ENCODE peak calls at places on chromosomes 3 and 15, in nine cellular contexts. G is A549, H is tibial nerve, C is HepG2, S is suprapubic skin, B is transverse colon, W is upper lobe of left lung, K is stomach, D is sigmoid colon. J is an unnamed sample. For H3K9me3, the result is how much of the 10 kb centered on the place peaks cover.

GRCh38 chr15:78937132-78937739 is 7.6 kb downstream of the CTSH start:
- DNase-seq in D (no peak), S (no peak), G (no peak), K (no peak), H (no peak), W (no peak), B (no peak), C (no peak), J (peak)

GRCh38 chr3:186964629-186965028 is 34.3 kb downstream of the ST6GAL1 start:
- DNase-seq in W (no peak), H (no peak), K (no peak), G (no peak), B (no peak), S (no peak), D (no peak), C (no peak), J (no peak)

GRCh38 chr3:39443530-39443929 is 23.9 kb upstream of the MOBP start:
- DNase-seq in B (no peak), H (no peak), K (no peak), G (peak), C (peak), W (no peak), D (no peak), S (no peak), J (no peak)

GRCh38 chr15:92082217-92082843 is 228.8 kb downstream of the SLCO3A1 start:
- DNase-seq in W (no peak), D (peak), C (peak), S (no peak), H (no peak), B (peak), G (peak), K (peak), J (peak)

GRCh38 chr15:30062881-30063280 is 19.9 kb upstream of the GOLGA8J start:
- DNase-seq in H (no peak), C (no peak), S (no peak), W (no peak), B (no peak), D (no peak), K (no peak), G (no peak), J (no peak)

GRCh38 chr3:60294181-60294580 is 957.1 kb downstream of the FHIT start:
- DNase-seq in C (no peak), B (no peak), G (no peak), W (no peak), D (no peak), K (no peak), H (no peak), S (no peak), J (no peak)

GRCh38 chr3:71173421-71173975 is 410.0 kb downstream of the FOXP1 start:
- DNase-seq in C (no peak), B (no peak), G (no peak), W (no peak), K (no peak), S (no peak), H (no peak), D (no peak), J (no peak)

GRCh38 chr3:66152336-66152735 is 68.5 kb upstream of the SLC25A26 start:
- DNase-seq in K (no peak), S (no peak), G (no peak), D (no peak), W (no peak), C (no peak), H (no peak), B (no peak), J (no peak)

GRCh38 chr3:64340636-64341240 is 115.5 kb upstream of the PRICKLE2 start:
- DNase-seq in G (no peak), D (no peak), W (no peak), S (no peak), H (no peak), C (no peak), K (no peak), B (no peak), J (peak)

GRCh38 chr15:68781766-68782588 is 38.7 kb downstream of the ANP32A start:
- DNase-seq in S (no peak), B (no peak), C (no peak), D (no peak), K (no peak), G (no peak), W (peak), H (peak), J (no peak)

GRCh38 chr15:56989411-56989924 is 71.0 kb downstream of the TCF12 start:
- DNase-seq in B (no peak), S (no peak), K (no peak), D (no peak), C (peak), W (no peak), G (peak), H (no peak), J (no peak)

GRCh38 chr15:52980446-52980845 is 190.3 kb upstream of the ONECUT1 start:
- DNase-seq in B (no peak), G (no peak), D (no peak), K (no peak), S (no peak), C (no peak), H (no peak), W (no peak), J (no peak)

GRCh38 chr3:143581972-143582722 is 266.1 kb downstream of the SLC9A9 start:
- DNase-seq in H (no peak), G (no peak), D (no peak), C (no peak), B (no peak), W (no peak), S (no peak), K (no peak), J (no peak)

GRCh38 chr3:112973325-112974177 is 1.4 kb downstream of the CD200R1 start:
- DNase-seq in K (no peak), D (no peak), W (no peak), C (no peak), S (no peak), G (no peak), B (peak), H (no peak), J (no peak)

GRCh38 chr3:141875374-141875892 is 1.0 kb upstream of the ATP1B3 start:
- DNase-seq in S (peak), H (peak), D (peak), B (peak), G (peak), C (peak), W (peak), K (peak), J (peak)

GRCh38 chr15:58332676-58333400 is 99.0 kb upstream of the LIPC start:
- DNase-seq in G (peak), S (no peak), W (no peak), H (no peak), D (no peak), K (no peak), B (no peak), C (peak), J (no peak)

GRCh38 chr3:192409838-192410683 is 317.3 kb downstream of the FGF12 start:
- DNase-seq in C (no peak), S (no peak), G (peak), B (no peak), W (peak), D (no peak), H (no peak), K (no peak), J (no peak)

GRCh38 chr15:66865622-66866611 is 163.9 kb downstream of the SMAD6 start:
- DNase-seq in W (no peak), D (peak), G (no peak), B (peak), H (no peak), C (no peak), K (peak), S (peak), J (no peak)

GRCh38 chr3:81920805-81921204 is 159.4 kb upstream of the GBE1 start:
- DNase-seq in B (no peak), K (no peak), C (no peak), S (no peak), H (no peak), G (no peak), W (no peak), D (no peak), J (no peak)

GRCh38 chr3:157573780-157574378 is 70.7 kb upstream of the VEPH1 start:
- DNase-seq in S (no peak), W (no peak), H (no peak), K (no peak), G (no peak), B (no peak), D (no peak), C (no peak), J (no peak)

GRCh38 chr3:182717216-182717615 is 76.1 kb upstream of the ATP11B start:
- DNase-seq in S (no peak), D (no peak), W (no peak), G (no peak), H (no peak), B (peak), K (no peak), C (no peak), J (no peak)

GRCh38 chr15:100717596-100717995 is 115.2 kb downstream of the ASB7 start:
- DNase-seq in C (no peak), G (no peak), K (no peak), H (no peak), W (no peak), S (no peak), D (peak), B (no peak), J (no peak)

GRCh38 chr3:36904641-36905040 is 40.2 kb downstream of the TRANK1 start:
- DNase-seq in K (no peak), G (peak), D (no peak), W (no peak), C (peak), B (no peak), S (no peak), H (no peak), J (no peak)

GRCh38 chr3:187063286-187064081 is 75.8 kb downstream of the RPL39L start:
- DNase-seq in G (peak), W (no peak), K (no peak), B (no peak), H (no peak), D (no peak), S (no peak), C (peak), J (no peak)

GRCh38 chr15:49855917-49856637 is 235.2 kb downstream of the DTWD1 start:
- DNase-seq in K (no peak), C (no peak), G (peak), D (no peak), W (no peak), B (no peak), H (no peak), S (no peak), J (peak)

GRCh38 chr3:177459397-177459796 is 262.1 kb upstream of the TBL1XR1 start:
- DNase-seq in B (no peak), K (no peak), W (no peak), S (no peak), D (no peak), G (no peak), H (no peak), C (no peak), J (no peak)

GRCh38 chr15:70486451-70487379 is 276.6 kb downstream of the UACA start:
- DNase-seq in W (no peak), S (no peak), B (no peak), K (no peak), C (no peak), D (peak), H (no peak), G (no peak), J (no peak)

GRCh38 chr3:39124876-39125836 is 17.7 kb downstream of the TTC21A start:
- DNase-seq in B (peak), H (no peak), G (peak), K (peak), W (no peak), D (peak), S (no peak), C (peak), J (no peak)

GRCh38 chr3:85159376-85159775 is 200.6 kb downstream of the CADM2 start:
- DNase-seq in S (no peak), C (no peak), K (no peak), D (no peak), G (peak), H (no peak), W (no peak), B (peak), J (no peak)

GRCh38 chr3:128282392-128283196 is 129.3 kb downstream of the EEFSEC start:
- DNase-seq in B (peak), S (peak), H (peak), D (peak), G (no peak), W (peak), K (no peak), C (no peak), J (peak)

GRCh38 chr3:171950373-171950772 is 89.0 kb upstream of the FNDC3B start:
- DNase-seq in K (no peak), D (no peak), B (no peak), C (peak), W (no peak), S (no peak), H (no peak), G (no peak), J (no peak)

GRCh38 chr15:72193781-72194396 is 3.7 kb downstream of the GRAMD2A start:
- DNase-seq in S (no peak), H (no peak), C (no peak), B (no peak), G (no peak), D (no peak), K (no peak), W (no peak), J (no peak)

GRCh38 chr3:143612541-143612940 is 235.7 kb downstream of the SLC9A9 start:
- DNase-seq in B (no peak), W (no peak), C (no peak), K (no peak), D (no peak), G (no peak), S (no peak), H (no peak), J (no peak)

GRCh38 chr3:13451301-13451673 is 28.8 kb upstream of the HDAC11 start:
- DNase-seq in C (no peak), D (no peak), H (no peak), G (peak), W (no peak), B (peak), K (no peak), S (no peak), J (no peak)

GRCh38 chr15:27847775-27848710 is 251.1 kb downstream of the OCA2 start:
- DNase-seq in W (no peak), C (no peak), B (no peak), H (no peak), K (peak), S (peak), G (no peak), D (no peak), J (no peak)

GRCh38 chr3:126107203-126107939 is 23.4 kb upstream of the SLC41A3 start:
- DNase-seq in G (no peak), W (peak), S (no peak), C (no peak), D (peak), B (no peak), K (no peak), H (no peak), J (no peak)

DNA sequence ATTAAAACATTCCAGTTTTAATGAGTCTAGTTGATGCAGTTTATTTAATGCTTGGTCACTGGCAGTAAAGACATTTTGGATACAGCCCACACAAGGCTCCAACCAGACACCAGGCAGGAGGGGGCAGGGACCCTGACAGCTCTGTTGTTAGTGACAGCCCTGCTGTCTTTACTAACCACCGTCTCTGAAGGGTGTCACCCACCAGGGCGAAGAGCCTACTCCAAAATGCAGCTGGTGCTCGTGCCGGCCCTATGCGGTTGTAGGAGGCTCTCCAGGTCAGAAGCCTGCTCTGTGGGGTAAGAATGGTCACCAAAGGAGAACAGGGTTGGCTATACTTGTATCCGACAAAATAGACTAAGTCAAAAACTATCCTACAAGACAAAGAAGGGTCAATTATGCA is 132.2 kb downstream of the ATP10A start:
- DNase-seq in B (no peak), W (no peak), D (peak), G (no peak), K (no peak), C (no peak), S (no peak), H (no peak), J (no peak)
- H3K9me3 ChIP-seq in B (under half), W (under half), D (under half), G (under half), K (under half), C (under half), S (under half), H (under half), J (under half)

GRCh38 chr3:49015072-49015471 is 3.3 kb downstream of the DALRD3 start:
- DNase-seq in B (no peak), K (no peak), C (no peak), W (no peak), D (peak), S (no peak), G (no peak), H (no peak), J (no peak)

GRCh38 chr3:49013113-49013737 is 5.2 kb downstream of the DALRD3 start:
- DNase-seq in G (no peak), W (no peak), C (no peak), K (no peak), S (no peak), B (no peak), D (no peak), H (no peak), J (no peak)

GRCh38 chr3:49015765-49016164 is 2.6 kb downstream of the DALRD3 start:
- DNase-seq in H (no peak), W (no peak), K (no peak), G (no peak), C (no peak), B (no peak), D (no peak), S (no peak), J (no peak)

GRCh38 chr3:49012441-49013017 is 5.3 kb downstream of the WDR6 start:
- DNase-seq in C (no peak), H (no peak), W (no peak), B (no peak), S (no peak), D (peak), K (no peak), G (no peak), J (no peak)

GRCh38 chr3:49013738-49014660 is 4.4 kb downstream of the DALRD3 start:
- DNase-seq in S (no peak), K (peak), H (no peak), B (peak), D (no peak), W (peak), G (peak), C (peak), J (peak)
- TF ChIP-seq POLR2A in S (no peak), K (no peak), H (no peak), B (no peak), D (no peak), W (no peak), G (no peak), C (peak), J (no peak)

GRCh38 chr3:41710646-41711388 is 251.1 kb downstream of the ULK4 start:
- DNase-seq in C (no peak), B (no peak), K (no peak), S (no peak), H (no peak), D (no peak), W (no peak), G (peak), J (no peak)

GRCh38 chr3:41716391-41716910 is 245.5 kb downstream of the ULK4 start:
- DNase-seq in B (no peak), D (no peak), W (no peak), H (no peak), S (no peak), G (no peak), C (no peak), K (no peak), J (no peak)

GRCh38 chr3:41717591-41718093 is 244.3 kb downstream of the ULK4 start:
- DNase-seq in S (no peak), C (no peak), D (no peak), K (no peak), G (no peak), H (no peak), W (no peak), B (no peak), J (no peak)

GRCh38 chr3:41711656-41712055 is 250.2 kb downstream of the ULK4 start:
- DNase-seq in C (no peak), B (no peak), H (no peak), K (no peak), S (no peak), G (no peak), D (no peak), W (no peak), J (no peak)

DNA sequence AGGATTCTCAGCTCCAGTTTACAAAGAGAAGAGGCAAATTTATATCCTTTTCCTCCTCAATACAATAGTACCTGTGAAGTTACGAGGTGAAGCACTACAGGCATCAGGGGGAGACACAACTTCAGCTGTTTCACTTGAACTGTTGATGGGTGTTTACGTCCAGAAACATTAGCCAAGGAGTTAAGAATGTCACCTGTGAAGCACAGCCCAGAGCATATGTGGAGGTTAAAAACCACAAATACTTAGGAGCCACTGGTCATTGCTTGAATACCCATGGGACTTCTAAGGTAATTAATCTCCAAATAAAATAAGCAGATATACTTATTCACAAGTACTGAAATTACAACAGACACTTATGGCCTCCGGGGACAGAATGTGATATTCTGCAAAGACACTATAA is 246.5 kb downstream of the ULK4 start:
- DNase-seq in K (no peak), C (no peak), H (no peak), G (no peak), S (no peak), W (no peak), D (no peak), B (no peak), J (no peak)
- TF ChIP-seq EP300 in K (no peak), C (no peak), H (no peak), G (no peak), S (no peak), W (no peak), D (no peak), B (no peak), J (no peak)

GRCh38 chr3:119428538-119428937 is 34.9 kb downstream of the TMEM39A start:
- DNase-seq in D (no peak), H (no peak), C (peak), B (no peak), W (no peak), S (no peak), G (peak), K (no peak), J (no peak)
- H3K9me3 ChIP-seq in D (under half), H (under half), C (under half), B (half or more), W (under half), S (under half), G (half or more), K (under half), J (under half)

DNA sequence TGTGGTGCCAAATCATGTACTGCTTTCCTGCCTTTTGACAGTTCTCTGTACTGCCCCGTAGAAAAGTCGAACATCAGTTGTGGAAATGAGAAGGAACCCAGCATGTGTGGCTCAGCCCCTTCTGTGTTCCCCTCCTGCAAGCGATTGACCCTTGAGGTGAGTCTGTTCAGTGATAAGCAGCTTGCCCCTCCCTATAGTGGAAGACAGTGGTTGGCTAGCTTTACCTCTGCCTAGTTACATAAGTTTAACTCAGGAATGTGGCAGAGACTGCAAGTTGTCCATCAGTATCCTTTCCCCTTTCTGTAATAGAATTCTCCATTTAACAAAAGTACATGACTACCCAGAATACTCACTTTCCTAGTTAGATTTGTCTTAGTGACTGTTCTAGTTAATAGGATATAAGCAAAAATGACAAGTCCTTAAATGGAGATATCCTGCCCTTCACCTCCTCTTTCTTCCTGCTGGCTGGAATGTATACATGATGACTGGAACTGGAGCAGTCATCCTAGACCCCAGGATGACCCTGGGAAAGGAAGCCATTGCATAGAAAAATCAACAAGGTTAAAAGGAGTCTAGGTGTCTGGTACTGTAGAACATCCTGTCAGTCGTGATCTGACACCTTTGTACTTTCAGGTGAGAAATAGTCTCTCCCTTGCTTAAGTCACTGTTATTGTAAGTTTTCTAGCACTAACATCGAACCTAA is 10.6 kb downstream of the SETMAR start:
- DNase-seq in D (no peak), G (peak), W (no peak), C (peak), B (no peak), S (no peak), K (no peak), H (no peak), J (no peak)
- TF ChIP-seq POLR2A in D (no peak), G (no peak), W (no peak), C (no peak), B (no peak), S (no peak), K (no peak), H (no peak), J (no peak)

DNA sequence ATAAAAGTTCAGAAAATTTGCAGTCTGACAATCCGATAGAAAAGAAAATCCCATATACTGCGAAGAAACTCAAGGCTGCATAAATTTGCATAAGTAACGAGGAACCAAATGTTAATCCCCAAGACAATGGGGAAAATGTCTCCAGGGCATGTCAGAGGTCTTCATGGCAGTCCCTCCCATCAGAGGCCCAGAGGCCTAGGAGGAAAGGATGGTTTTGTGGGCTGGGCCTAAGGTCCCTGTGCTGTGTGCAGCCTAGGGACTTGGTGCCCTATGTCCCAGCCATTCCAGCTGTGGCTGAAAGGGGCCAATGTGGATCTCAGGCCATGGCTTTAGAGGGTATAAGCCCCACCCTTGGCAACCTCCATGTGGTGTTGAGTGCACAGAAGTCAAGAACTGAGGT is 21.3 kb upstream of the CCR4 start:
- DNase-seq in D (no peak), C (no peak), K (no peak), G (no peak), H (no peak), B (no peak), W (no peak), S (no peak), J (no peak)
- TF ChIP-seq EP300 in D (no peak), C (no peak), K (no peak), G (no peak), H (no peak), B (no peak), W (no peak), S (no peak), J (no peak)

J was measured in ovary.